ENCODE peak calls at places on chromosomes 13 and 19, in four cellular contexts. W is H1, N is H9, B is IMR-90. Z is an unnamed sample.

GRCh38 chr13:44710576-44710975 is 134.4 kb upstream of the TSC22D1 start:
- DNase-seq in W (no peak), N (no peak), B (peak), Z (peak)

GRCh38 chr19:39802958-39803357 is 24.3 kb downstream of the LEUTX start:
- DNase-seq in W (no peak), N (no peak), B (no peak), Z (peak)

GRCh38 chr13:51981355-51981754 is 29.9 kb downstream of the ATP7B start:
- DNase-seq in W (no peak), N (no peak), B (no peak), Z (peak)

GRCh38 chr13:47959468-47960088 is 41.5 kb downstream of the SUCLA2 start:
- DNase-seq in W (no peak), N (no peak), B (no peak), Z (peak)

GRCh38 chr19:46471116-46471733 is at the start of gene PNMA8A:
- DNase-seq in W (peak), N (peak), B (peak), Z (peak)

GRCh38 chr13:111184685-111185401 is 69.7 kb downstream of the ARHGEF7 start:
- DNase-seq in W (no peak), N (no peak), B (no peak), Z (no peak)

GRCh38 chr19:39412867-39413268 is 399 bp downstream of the PLEKHG2 start:
- DNase-seq in W (no peak), N (no peak), B (no peak), Z (no peak)

GRCh38 chr13:28684257-28684656 is 25.3 kb downstream of the POMP start:
- DNase-seq in W (peak), N (peak), B (no peak), Z (peak)

GRCh38 chr13:78177306-78177705 is 258.7 kb upstream of the EDNRB start:
- DNase-seq in W (no peak), N (no peak), B (no peak), Z (no peak)

DNA sequence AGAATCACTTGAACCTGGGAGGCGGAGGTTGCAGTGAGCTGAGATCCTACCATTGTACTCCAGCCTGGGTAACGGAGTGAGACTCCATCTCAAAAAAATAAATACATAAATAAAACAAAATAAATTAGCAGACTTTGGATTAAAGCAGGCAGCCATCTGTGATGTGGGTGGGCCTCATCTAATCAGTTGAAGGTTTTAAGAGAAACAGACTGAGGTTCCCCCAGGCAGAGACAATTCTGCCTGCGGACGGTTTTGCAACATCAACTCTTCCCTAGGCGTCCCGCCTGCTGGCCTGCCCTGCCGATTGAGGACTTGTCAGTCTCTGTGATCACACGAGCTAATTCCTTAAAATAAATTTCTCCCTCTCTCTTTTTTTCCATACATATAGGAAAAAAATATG is 23.7 kb downstream of the ATCAY start:
- DNase-seq in W (no peak), N (no peak), B (no peak), Z (no peak)
- H4K5ac ChIP-seq in W (no peak), N (no peak), B (no peak), Z (no peak)

GRCh38 chr13:21074601-21075302 is 13.4 kb upstream of the LATS2 start:
- DNase-seq in W (no peak), N (no peak), B (no peak), Z (peak)

GRCh38 chr13:21077360-21078353 is 16.3 kb upstream of the LATS2 start:
- DNase-seq in W (no peak), N (peak), B (no peak), Z (no peak)

GRCh38 chr13:21076265-21076653 is 14.9 kb upstream of the LATS2 start:
- DNase-seq in W (no peak), N (peak), B (no peak), Z (peak)

GRCh38 chr13:21078501-21078900 is 17.1 kb upstream of the LATS2 start:
- DNase-seq in W (no peak), N (no peak), B (peak), Z (no peak)

DNA sequence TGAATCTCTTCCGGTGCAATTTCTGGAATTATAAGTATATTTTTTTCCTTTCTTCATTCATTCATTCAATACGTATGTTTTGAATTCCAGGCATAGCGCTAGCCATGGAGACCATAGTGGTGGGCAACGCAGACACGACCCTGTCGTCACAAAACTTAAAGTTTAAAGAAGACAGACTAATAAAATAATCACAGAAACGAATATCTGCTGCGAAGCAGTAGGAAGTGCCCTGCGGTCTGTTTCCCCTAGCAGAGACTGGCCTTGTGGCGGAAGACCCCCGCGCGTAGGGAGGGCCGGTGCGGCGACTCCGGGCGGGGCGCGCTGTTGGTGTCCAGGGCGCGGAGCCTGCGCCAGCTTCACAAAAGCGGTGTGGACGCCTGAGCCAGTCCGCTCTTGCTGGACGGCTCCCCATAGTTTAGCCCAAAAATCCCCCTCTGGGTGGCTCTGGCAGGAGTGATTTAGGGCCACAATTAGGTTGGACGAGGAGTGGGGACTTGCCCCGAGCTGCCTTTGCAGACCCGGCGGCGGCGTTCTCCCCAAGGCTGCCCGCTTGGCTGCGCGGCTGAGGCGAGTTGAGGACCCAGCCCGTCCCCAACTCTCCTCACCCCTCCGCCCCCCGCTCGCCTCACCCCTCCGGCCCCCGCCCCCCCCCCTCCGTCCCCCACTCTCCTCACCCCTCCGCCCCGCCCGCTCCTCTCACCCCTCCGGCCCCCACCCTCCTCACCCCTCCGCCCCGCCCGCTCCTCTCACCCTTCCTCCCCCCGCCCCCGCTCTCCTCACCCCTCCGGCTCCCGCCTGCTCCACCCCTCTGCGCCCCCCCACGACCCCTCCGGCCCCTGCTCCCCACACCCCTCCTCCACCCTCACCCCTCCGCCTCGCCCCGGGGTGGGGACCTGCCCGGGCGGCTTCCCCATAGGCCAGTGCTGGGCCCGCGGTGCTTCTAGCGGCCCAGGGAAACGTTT is 14.2 kb upstream of the LATS2 start:
- DNase-seq in W (no peak), N (peak), B (no peak), Z (peak)
- H4K5ac ChIP-seq in W (peak), N (no peak), B (peak), Z (no peak)

GRCh38 chr19:52635786-52636570 is 2.2 kb downstream of the ZNF83 start:
- DNase-seq in W (no peak), N (no peak), B (peak), Z (no peak)
- H4K5ac ChIP-seq in W (no peak), N (no peak), B (no peak), Z (no peak)

GRCh38 chr19:5964816-5965565 is 12.9 kb downstream of the RANBP3 start:
- DNase-seq in W (no peak), N (no peak), B (no peak), Z (no peak)
- H4K5ac ChIP-seq in W (no peak), N (no peak), B (peak), Z (no peak)

GRCh38 chr19:48524221-48524620 is 12.6 kb upstream of the LMTK3 start:
- DNase-seq in W (no peak), N (no peak), B (no peak), Z (no peak)
- H4K5ac ChIP-seq in W (no peak), N (no peak), B (no peak), Z (no peak)

DNA sequence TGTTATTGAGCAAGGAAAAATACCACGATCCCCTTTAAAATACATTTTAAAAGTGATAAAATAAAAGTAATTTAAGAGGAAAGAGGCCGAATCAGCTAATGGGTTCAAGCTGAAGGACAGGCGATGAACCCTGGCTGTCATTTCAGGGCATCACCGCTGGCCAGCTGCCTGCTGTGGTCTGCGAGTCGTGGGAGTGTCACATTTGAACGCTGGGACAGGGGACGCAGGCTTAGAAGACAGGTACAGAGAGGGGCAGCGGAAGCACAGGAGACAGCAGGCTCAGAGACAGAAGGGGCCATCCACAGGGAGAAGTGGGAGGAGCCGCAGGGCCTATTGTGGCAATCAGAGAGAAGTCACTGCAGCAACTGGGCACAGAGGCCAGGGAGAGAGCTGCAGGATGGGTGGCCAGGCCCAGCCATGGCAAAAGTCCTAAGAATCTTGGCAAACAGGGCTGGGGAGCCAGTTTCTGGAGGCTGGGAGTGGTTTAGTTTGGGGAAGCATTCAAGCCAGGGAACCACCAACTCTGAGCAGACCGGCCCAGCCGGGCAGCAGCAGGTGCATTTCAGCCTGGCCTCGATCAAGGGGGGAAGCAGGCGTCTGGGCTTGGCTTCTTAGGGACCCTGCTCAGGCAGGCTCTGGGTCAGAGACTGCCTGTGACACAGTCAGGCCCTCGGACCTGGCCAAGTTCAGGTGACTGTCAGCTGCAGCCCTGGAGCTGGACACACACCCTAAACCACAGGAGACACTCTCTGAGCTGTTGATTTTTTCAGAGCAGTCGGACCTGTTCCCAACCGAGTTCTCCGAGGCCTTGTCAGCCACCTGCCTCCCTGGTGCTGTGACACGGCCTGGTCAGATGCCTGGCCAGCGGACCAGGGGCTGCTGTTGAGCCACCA is 11.9 kb downstream of the SH3GL1 start:
- DNase-seq in W (no peak), N (no peak), B (no peak), Z (no peak)
- H4K5ac ChIP-seq in W (no peak), N (no peak), B (no peak), Z (no peak)

GRCh38 chr13:93226623-93227279 is at the start of gene GPC6:
- DNase-seq in W (no peak), N (peak), B (peak), Z (peak)
- H4K5ac ChIP-seq in W (no peak), N (peak), B (peak), Z (no peak)

DNA sequence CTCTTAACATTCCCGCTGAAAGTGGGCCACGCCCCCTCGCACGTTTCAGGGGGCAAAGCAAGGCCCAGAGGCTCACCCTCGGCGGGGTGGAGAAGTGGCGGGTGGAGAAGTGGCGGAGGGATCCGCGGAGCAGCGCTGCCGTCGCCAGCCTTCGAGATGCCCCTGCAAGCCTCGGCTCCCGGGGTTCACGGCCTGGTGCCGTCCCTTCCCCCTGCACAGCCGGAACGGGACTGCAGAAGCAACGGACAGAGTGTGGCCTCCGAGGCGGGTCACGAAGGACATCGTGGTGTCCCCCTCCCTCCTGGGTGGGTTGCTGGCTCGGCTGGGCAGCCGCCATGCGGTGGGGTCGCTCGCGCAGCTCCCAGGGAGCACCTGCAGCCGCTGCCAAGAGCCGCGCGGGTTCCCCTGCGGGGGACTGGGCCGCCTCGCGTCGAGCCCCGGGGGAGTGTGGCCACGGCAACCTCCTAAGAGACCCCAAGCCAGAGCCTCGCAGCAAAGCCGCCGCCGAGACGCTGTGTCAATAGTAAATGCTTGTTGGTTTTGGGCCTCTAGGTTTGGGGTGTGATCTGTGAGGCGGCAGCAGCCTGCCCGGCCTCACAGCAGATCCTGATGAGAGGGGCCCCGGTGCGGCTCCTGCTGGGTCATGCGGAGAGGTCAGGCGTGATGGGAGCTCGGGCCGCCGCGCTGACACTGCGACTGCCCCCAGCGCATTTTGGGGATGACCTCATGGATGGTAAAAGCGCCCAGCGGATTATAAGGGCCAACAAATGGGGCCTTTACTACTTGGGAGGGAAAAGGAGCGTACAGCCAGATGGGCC is 5.5 kb downstream of the TPGS1 start:
- DNase-seq in W (no peak), N (no peak), B (no peak), Z (no peak)
- H4K5ac ChIP-seq in W (no peak), N (no peak), B (no peak), Z (no peak)

GRCh38 chr13:94214979-94215378 is 264.5 kb downstream of the DCT start:
- DNase-seq in W (no peak), N (no peak), B (no peak), Z (no peak)
- H4K5ac ChIP-seq in W (no peak), N (no peak), B (no peak), Z (no peak)

Z was measured in mesendoderm.